ENCODE peak calls at places on chromosomes 6 and 20, in four cellular contexts. N is mesenchymal stem cell, E is GM23338, Y is A673. I is an unnamed sample.
A peak's percentile ranks its signal among the peaks of the same experiment; 100 is the strongest.

GRCh38 chr6:147741419-147741818 is 232.9 kb downstream of the SAMD5 start:
- DNase-seq in N (no peak), E (no peak), Y (no peak), I (peak; percentile 53)

GRCh38 chr6:53257533-53257932 is 91.2 kb downstream of the ELOVL5 start:
- DNase-seq in N (no peak), E (no peak), Y (no peak), I (no peak)

GRCh38 chr20:6886065-6886729 is 118.7 kb downstream of the BMP2 start:
- DNase-seq in N (no peak), E (peak; percentile 24), Y (no peak), I (no peak)

GRCh38 chr6:53015486-53015885 is 20.4 kb upstream of the GSTA4 start:
- DNase-seq in N (no peak), E (no peak), Y (no peak), I (no peak)

GRCh38 chr6:141598487-141598886 is 534.2 kb upstream of the GJE1 start:
- DNase-seq in N (peak; percentile 13), E (no peak), Y (no peak), I (peak; percentile 52)

GRCh38 chr20:41697861-41698559 is 79.8 kb upstream of the CHD6 start:
- DNase-seq in N (peak; percentile 42), E (peak; percentile 77), Y (peak; percentile 70), I (peak; percentile 31)

GRCh38 chr6:99119109-99120031 is 171.6 kb upstream of the FBXL4 start:
- DNase-seq in N (peak; percentile 40), E (peak; percentile 81), Y (peak; percentile 67), I (peak; percentile 56)

GRCh38 chr6:90413867-90414266 is 117.2 kb upstream of the BACH2 start:
- DNase-seq in N (peak; percentile 24), E (peak; percentile 86), Y (peak; percentile 68), I (peak; percentile 14)

GRCh38 chr6:20444786-20445271 is 43.1 kb downstream of the E2F3 start:
- DNase-seq in N (peak; percentile 54), E (no peak), Y (no peak), I (peak; percentile 40)

GRCh38 chr6:37109714-37110454 is 60.1 kb upstream of the PIM1 start:
- DNase-seq in N (peak; percentile 68), E (no peak), Y (no peak), I (no peak)

GRCh38 chr6:41370488-41371111 is 35.2 kb downstream of the NCR2 start:
- DNase-seq in N (no peak), E (peak; percentile 49), Y (peak; percentile 61), I (peak; percentile 64)

GRCh38 chr6:41367700-41368099 is 32.3 kb downstream of the NCR2 start:
- DNase-seq in N (peak; percentile 75), E (peak; percentile 92), Y (peak; percentile 77), I (peak; percentile 47)

GRCh38 chr6:41366150-41366549 is 30.7 kb downstream of the NCR2 start:
- DNase-seq in N (no peak), E (no peak), Y (no peak), I (no peak)

GRCh38 chr6:41371461-41371991 is 36.1 kb downstream of the NCR2 start:
- DNase-seq in N (peak; percentile 80), E (peak; percentile 82), Y (peak; percentile 52), I (no peak)

GRCh38 chr6:41367061-41367460 is 31.7 kb downstream of the NCR2 start:
- DNase-seq in N (no peak), E (no peak), Y (no peak), I (no peak)
- H3K27me3 ChIP-seq in N (peaks cover 76% of the 10 kb centered on the region), E (peaks cover 46% of the 10 kb centered on the region), Y (no peaks in the 10 kb centered on the region), I (peaks cover 3% of the 10 kb centered on the region)

GRCh38 chr6:143545165-143545564 is 33.6 kb upstream of the FUCA2 start:
- DNase-seq in N (no peak), E (no peak), Y (no peak), I (peak; percentile 57)
- H3K4me3 ChIP-seq in N (no peak overlapping the region), E (no peak overlapping the region), Y (no peak overlapping the region), I (no peak overlapping the region)

DNA sequence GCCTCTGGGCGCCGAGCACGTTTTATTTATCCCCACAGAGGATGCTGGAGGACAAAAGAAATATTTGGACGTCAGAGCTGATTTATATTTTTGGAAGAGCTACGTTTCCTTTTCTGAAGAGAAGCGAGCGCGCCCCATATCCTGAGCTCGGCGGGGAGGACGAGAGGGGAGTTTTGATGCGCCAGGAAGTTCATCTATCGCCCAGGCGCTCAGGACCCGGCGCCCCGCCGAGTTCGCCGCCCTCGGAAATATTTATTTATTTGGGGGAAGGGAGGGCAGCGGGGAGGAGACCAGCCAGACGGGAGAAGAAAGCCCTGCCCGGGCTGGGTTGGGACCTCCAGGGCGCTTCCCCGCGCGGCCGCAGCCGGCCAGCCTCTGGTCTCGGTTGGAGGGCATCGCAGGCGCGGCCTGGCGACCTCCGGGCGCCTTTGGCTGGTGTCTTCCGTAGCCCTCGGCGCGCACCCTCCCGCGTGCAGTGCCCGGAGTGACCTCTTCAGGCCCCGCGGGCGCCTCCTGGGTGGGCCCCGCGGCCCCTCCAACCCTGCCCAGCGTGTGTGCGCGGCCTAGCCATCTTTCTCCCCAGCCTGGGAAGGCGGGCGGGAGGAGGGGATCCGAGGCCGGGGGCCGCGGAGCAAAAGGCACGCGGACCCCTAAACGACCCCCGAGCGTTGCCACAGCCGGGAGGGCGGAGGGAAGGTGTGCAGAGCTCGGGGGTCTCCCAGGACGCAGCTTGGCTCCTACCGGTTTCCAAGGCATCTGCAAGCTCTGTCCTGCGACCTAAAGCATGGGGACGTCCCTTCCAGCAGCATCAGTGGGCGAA is 5.4 kb upstream of the FOXF2 start:
- DNase-seq in N (no peak), E (peak; percentile 71), Y (no peak), I (no peak)
- H3K27me3 ChIP-seq in N (peaks cover 65% of the 10 kb centered on the region), E (peaks cover 100% of the 10 kb centered on the region), Y (peaks cover 98% of the 10 kb centered on the region), I (peaks cover 62% of the 10 kb centered on the region)

DNA sequence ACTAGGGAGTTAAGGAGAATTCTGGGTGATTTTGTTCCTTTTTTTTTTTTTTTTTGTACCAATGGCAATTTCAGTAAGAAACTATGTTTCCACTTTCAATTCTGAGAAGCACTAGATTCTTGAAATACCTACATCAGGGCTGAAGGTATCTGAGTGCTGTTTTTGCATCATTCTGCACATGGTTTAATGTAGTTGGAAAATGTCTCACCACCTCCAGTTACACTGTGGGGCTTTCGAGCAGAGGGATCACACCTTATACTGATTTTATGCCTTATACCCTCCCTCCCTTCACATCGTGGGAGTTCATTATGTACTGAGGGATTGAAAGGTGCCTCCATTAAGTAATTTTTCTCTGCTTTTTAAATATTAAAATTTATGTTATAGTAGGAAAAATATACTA is 144.8 kb downstream of the KLHL32 start:
- DNase-seq in N (no peak), E (no peak), Y (no peak), I (no peak)
- H3K4me3 ChIP-seq in N (no peak overlapping the region), E (no peak overlapping the region), Y (no peak overlapping the region), I (no peak overlapping the region)

DNA sequence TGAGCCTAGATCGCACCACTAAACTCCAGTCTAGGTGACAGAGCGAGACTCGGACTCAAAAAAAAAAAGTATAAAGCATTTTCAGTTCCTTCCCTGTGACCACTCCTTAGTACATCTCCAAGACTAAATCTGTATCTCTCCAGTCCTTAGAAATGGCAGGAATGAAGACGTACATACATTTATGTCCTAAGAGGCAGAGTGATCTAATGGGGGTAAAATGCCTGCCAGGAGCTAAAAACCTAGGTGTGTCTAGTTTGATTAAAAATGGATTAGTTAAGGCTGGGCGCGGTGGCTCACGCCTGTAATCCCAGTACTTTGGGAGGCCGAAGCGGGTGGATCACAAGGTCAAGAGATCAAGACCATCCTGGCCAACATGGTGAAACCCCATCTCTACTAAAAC is 70.4 kb downstream of the ALDH5A1 start:
- DNase-seq in N (no peak), E (no peak), Y (no peak), I (no peak)
- H3K27me3 ChIP-seq in N (peaks cover 14% of the 10 kb centered on the region), E (no peaks in the 10 kb centered on the region), Y (no peaks in the 10 kb centered on the region), I (no peaks in the 10 kb centered on the region)

GRCh38 chr6:150163970-150164369 is 21.1 kb downstream of the PPP1R14C start:
- DNase-seq in N (no peak), E (no peak), Y (no peak), I (no peak)

GRCh38 chr6:150165020-150165702 is 22.3 kb downstream of the PPP1R14C start:
- DNase-seq in N (no peak), E (no peak), Y (no peak), I (peak; percentile 74)

GRCh38 chr6:150169609-150170008 is 26.8 kb downstream of the PPP1R14C start:
- DNase-seq in N (peak; percentile 32), E (no peak), Y (peak; percentile 53), I (peak; percentile 95)

GRCh38 chr6:150172929-150173328 is 30.1 kb downstream of the PPP1R14C start:
- DNase-seq in N (no peak), E (no peak), Y (no peak), I (no peak)

GRCh38 chr6:150167479-150167873 is 24.6 kb downstream of the PPP1R14C start:
- DNase-seq in N (no peak), E (no peak), Y (no peak), I (no peak)
- H3K4me3 ChIP-seq in N (no peak overlapping the region), E (no peak overlapping the region), Y (no peak overlapping the region), I (no peak overlapping the region)

DNA sequence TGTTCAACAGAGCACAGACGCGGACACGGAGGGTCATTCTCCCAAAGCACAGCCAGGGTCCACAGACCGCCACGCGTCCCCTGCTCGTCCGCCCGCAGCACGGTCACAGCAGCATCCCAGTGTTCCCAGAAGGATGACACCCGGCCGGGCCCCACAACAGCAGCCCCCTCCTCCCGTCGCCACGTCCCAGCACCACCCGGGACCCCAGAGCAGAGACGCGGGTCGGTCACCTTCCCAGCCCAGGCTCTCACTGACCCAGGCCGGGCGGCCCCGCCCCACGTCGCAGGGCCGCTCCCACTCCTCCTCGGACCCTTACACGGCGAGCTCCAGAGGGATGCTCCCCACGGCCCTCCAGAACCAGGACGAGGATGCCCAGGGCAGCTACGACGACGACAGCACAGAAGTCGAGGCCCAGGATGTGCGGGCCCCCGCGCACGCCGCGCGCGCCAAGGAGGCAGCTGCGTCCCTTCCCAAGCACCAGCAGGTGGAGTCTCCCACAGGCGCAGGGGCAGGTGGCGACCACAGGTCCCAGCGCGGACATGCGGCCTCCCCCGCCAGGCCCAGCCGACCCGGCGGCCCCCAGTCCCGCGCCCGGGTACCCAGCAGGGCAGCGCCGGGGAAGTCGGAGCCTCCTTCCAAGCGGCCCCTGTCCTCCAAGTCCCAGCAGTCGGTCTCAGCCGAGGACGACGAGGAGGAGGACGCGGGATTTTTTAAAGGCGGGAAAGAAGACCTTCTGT is 64.3 kb downstream of the FNDC1 start:
- DNase-seq in N (no peak), E (peak; percentile 76), Y (no peak), I (no peak)
- H3K27me3 ChIP-seq in N (no peaks in the 10 kb centered on the region), E (peaks cover 48% of the 10 kb centered on the region), Y (peaks cover 6% of the 10 kb centered on the region), I (peaks cover 5% of the 10 kb centered on the region)

GRCh38 chr20:42739692-42740091 is 450.0 kb downstream of the PTPRT start:
- DNase-seq in N (no peak), E (no peak), Y (no peak), I (no peak)

GRCh38 chr20:42744756-42745465 is 444.8 kb downstream of the PTPRT start:
- DNase-seq in N (no peak), E (no peak), Y (no peak), I (no peak)

GRCh38 chr20:42742926-42743325 is 446.8 kb downstream of the PTPRT start:
- DNase-seq in N (no peak), E (no peak), Y (no peak), I (no peak)

GRCh38 chr20:42741906-42742305 is 447.8 kb downstream of the PTPRT start:
- DNase-seq in N (no peak), E (no peak), Y (no peak), I (no peak)

GRCh38 chr20:42740191-42740870 is 449.4 kb downstream of the PTPRT start:
- DNase-seq in N (no peak), E (no peak), Y (no peak), I (no peak)
- H3K4me3 ChIP-seq in N (no peak overlapping the region), E (no peak overlapping the region), Y (no peak overlapping the region), I (no peak overlapping the region)

GRCh38 chr6:32942555-32942954 is 1.7 kb upstream of the HLA-DMB start:
- DNase-seq in N (no peak), E (no peak), Y (no peak), I (no peak)
- H3K27me3 ChIP-seq in N (no peaks in the 10 kb centered on the region), E (no peaks in the 10 kb centered on the region), Y (peaks cover 3% of the 10 kb centered on the region), I (peaks cover 1% of the 10 kb centered on the region)

I was measured in bronchial epithelial cell.